ENCODE peak calls at places on chromosomes 16 and 17, in four cellular contexts. I, D, S and P are unnamed samples.

GRCh38 chr17:35536664-35537160 is 766 bp downstream of the SLFN12L start:
- DNase-seq in I (peak), D (no peak), S (no peak), P (no peak)

GRCh38 chr16:65817066-65817465 is 549.4 kb upstream of the CDH5 start:
- DNase-seq in I (no peak), D (no peak), S (no peak), P (no peak)

GRCh38 chr17:48646183-48647102 is 20.3 kb upstream of the HOXB9 start:
- DNase-seq in I (peak), D (no peak), S (no peak), P (no peak)

GRCh38 chr17:13106171-13106570 is 88.3 kb upstream of the ELAC2 start:
- DNase-seq in I (no peak), D (no peak), S (no peak), P (no peak)

GRCh38 chr17:65674246-65675045 is 113.0 kb upstream of the AXIN2 start:
- DNase-seq in I (no peak), D (no peak), S (no peak), P (no peak)

GRCh38 chr17:40542562-40543411 is 22.5 kb downstream of the CCR7 start:
- DNase-seq in I (no peak), D (peak), S (no peak), P (peak)

GRCh38 chr17:83007504-83008475 is 71.6 kb upstream of the METRNL start:
- DNase-seq in I (no peak), D (no peak), S (no peak), P (no peak)

GRCh38 chr17:79573196-79573929 is 37.5 kb downstream of the RBFOX3 start:
- DNase-seq in I (no peak), D (no peak), S (no peak), P (no peak)

GRCh38 chr17:17120294-17120693 is 78.0 kb downstream of the MPRIP start:
- DNase-seq in I (no peak), D (no peak), S (no peak), P (no peak)

GRCh38 chr17:77001487-77001886 is 133.3 kb downstream of the MGAT5B start:
- DNase-seq in I (no peak), D (no peak), S (no peak), P (no peak)

GRCh38 chr17:72262748-72263147 is 141.9 kb downstream of the SOX9 start:
- DNase-seq in I (no peak), D (no peak), S (no peak), P (no peak)

GRCh38 chr16:14378131-14378551 is 251.9 kb downstream of the PARN start:
- DNase-seq in I (no peak), D (peak), S (no peak), P (no peak)

GRCh38 chr17:55117063-55117611 is 147.6 kb upstream of the HLF start:
- DNase-seq in I (no peak), D (no peak), S (no peak), P (no peak)

GRCh38 chr16:87581867-87582220 is 20.5 kb upstream of the JPH3 start:
- DNase-seq in I (no peak), D (peak), S (no peak), P (peak)

GRCh38 chr16:73750639-73751038 is 546.0 kb upstream of the PSMD7 start:
- DNase-seq in I (no peak), D (no peak), S (no peak), P (no peak)

GRCh38 chr16:69064164-69064563 is 41.3 kb upstream of the HAS3 start:
- DNase-seq in I (no peak), D (peak), S (no peak), P (no peak)

GRCh38 chr17:75899767-75900468 is 3.2 kb upstream of the TRIM65 start:
- DNase-seq in I (no peak), D (no peak), S (no peak), P (no peak)

GRCh38 chr16:82653550-82654511 is 27.1 kb downstream of the CDH13 start:
- DNase-seq in I (peak), D (peak), S (no peak), P (no peak)

GRCh38 chr16:12866981-12867551 is 34.3 kb upstream of the SHISA9 start:
- DNase-seq in I (no peak), D (no peak), S (no peak), P (no peak)

GRCh38 chr16:89358030-89359005 is 132.0 kb downstream of the ANKRD11 start:
- DNase-seq in I (peak), D (no peak), S (no peak), P (no peak)

GRCh38 chr17:3015890-3016289 is 47.5 kb downstream of the OR1D5 start:
- DNase-seq in I (no peak), D (peak), S (no peak), P (no peak)

DNA sequence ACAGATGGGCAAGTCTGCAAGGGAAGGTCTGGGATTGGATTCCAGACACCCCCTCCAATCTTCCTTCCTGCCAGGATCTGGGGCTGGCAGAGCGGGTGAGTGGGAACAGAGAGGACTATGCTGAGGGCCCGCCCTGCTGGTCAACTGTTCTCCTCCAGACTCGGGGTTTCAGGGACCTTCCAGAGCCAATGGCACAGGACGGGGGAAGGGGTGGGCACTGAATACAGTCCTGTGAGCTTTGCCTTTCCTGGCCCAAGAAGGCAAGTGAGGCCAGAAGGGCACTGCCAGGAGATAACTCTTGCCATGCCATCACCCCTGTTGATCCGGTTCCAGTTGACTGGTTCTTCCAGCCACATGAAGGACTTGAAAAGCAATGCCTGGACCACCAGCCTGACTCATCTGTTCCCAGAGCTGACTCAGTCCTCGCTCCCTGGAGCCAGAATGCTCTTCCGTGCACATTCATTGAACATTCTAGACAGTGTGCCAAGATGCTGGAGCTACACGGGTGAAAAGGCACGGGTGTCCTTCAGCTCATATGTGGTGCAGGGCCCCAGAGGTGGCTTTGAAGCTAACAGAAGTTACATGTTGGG is 538 bp upstream of the MEFV start:
- DNase-seq in I (no peak), D (peak), S (no peak), P (no peak)
- H3K4me3 ChIP-seq in I (no peak), D (no peak), S (no peak), P (no peak)

GRCh38 chr17:44581868-44582267 is 24.6 kb downstream of the FZD2 start:
- DNase-seq in I (no peak), D (no peak), S (no peak), P (no peak)
- H3K4me3 ChIP-seq in I (no peak), D (no peak), S (no peak), P (no peak)

GRCh38 chr16:86343111-86343642 is 167.2 kb upstream of the FOXF1 start:
- DNase-seq in I (no peak), D (peak), S (no peak), P (peak)
- H3K4me3 ChIP-seq in I (no peak), D (no peak), S (no peak), P (peak)

DNA sequence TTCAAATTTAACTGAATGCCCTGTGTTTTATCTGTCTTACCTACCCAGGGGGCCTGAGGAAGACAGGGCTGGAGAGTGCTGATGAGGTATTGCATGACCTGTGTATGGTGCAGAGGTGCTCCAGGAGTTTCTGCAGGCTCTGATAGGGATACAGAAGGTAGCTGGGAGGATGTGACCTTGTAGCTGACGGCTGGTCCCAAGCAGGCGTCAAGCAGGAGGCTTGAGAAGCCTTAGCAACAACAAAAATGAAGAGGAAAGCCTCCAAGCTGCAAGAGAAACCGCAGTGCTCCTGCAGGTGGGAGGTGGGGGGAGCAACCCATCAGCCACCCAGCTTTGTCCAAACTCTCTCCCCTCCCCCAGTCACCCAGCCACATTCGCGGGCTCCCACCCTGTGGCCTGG is 40.4 kb downstream of the LAT start:
- DNase-seq in I (peak), D (no peak), S (no peak), P (no peak)
- H3K4me3 ChIP-seq in I (peak), D (no peak), S (no peak), P (no peak)

DNA sequence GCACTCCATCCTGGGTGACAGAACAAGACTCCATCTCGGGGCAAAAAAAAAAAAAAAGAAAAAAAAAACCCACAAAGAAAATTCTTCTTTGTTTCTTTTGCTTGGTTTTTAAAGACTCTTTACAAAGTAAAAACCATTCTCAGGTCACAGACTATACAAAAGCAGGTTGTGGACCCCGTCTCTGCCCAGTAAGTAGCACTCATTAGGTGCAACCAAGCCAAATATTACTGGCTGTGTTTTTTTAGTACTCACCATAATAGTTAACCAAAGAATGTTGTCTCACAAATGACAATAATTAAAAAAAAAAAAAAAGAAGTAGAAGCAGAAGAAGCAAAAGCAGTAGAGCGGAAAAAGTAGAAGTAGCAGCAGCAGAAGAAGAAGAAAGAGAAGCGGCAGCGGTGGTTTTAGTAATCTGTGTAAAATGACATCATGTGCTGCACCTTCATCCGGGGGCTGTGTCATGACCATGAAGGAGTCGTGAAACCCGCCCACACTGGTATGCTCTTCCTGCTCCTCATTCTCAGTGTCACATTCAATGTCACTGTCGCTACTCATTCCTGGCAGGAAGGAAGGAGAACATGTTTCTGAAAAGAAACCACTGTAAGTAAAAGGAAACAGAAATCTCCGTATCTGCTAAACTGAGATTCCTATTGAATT is 105.4 kb downstream of the TRIM37 start:
- DNase-seq in I (peak), D (peak), S (no peak), P (no peak)
- H3K4me3 ChIP-seq in I (peak), D (peak), S (no peak), P (peak)